ENCODE peak calls at places on chromosomes 7 and 10, in eight cellular contexts. R is naive thymus-derived CD8-positive, alpha-beta T cell; Q is activated T-cell treated with anti-CD3 and anti-CD28 coated beads, Interleukin-2, amount 50 U/mL, for 72 hours; A is cardiac muscle cell; B is iPS DF 19.7; P is DMS153; U is MCF 10A; F is SHP77. K is an unnamed sample.

GRCh38 chr10:3791974-3792633 is 7.1 kb upstream of the KLF6 start:
- DNase-seq in R (no peak), Q (no peak), A (no peak), B (no peak), P (no peak), U (no peak), F (no peak), K (no peak)

GRCh38 chr7:979886-980571 is 3.0 kb upstream of the CYP2W1 start:
- DNase-seq in R (no peak), Q (no peak), A (no peak), B (no peak), P (no peak), U (no peak), F (peak), K (no peak)

GRCh38 chr10:110495731-110496552 is 1.8 kb upstream of the DUSP5 start:
- DNase-seq in R (peak), Q (peak), A (no peak), B (no peak), P (no peak), U (peak), F (no peak), K (no peak)

GRCh38 chr7:29877196-29877595 is 70.9 kb downstream of the WIPF3 start:
- DNase-seq in R (no peak), Q (no peak), A (no peak), B (no peak), P (peak), U (no peak), F (no peak), K (no peak)

GRCh38 chr7:2223321-2223720 is 9.4 kb downstream of the MAD1L1 start:
- DNase-seq in R (no peak), Q (no peak), A (no peak), B (no peak), P (no peak), U (no peak), F (no peak), K (no peak)

GRCh38 chr10:24259365-24260125 is 50.6 kb downstream of the KIAA1217 start:
- DNase-seq in R (no peak), Q (no peak), A (no peak), B (no peak), P (no peak), U (peak), F (no peak), K (no peak)

GRCh38 chr7:65798111-65799075 is 74.5 kb upstream of the VKORC1L1 start:
- DNase-seq in R (no peak), Q (no peak), A (no peak), B (no peak), P (no peak), U (peak), F (no peak), K (no peak)

GRCh38 chr7:95865716-95866371 is 93.5 kb downstream of the DYNC1I1 start:
- DNase-seq in R (no peak), Q (no peak), A (peak), B (no peak), P (no peak), U (peak), F (peak), K (no peak)

GRCh38 chr7:157886711-157887110 is 549.9 kb downstream of the DNAJB6 start:
- DNase-seq in R (no peak), Q (no peak), A (no peak), B (no peak), P (no peak), U (no peak), F (no peak), K (no peak)

GRCh38 chr10:64350665-64351064 is 829.5 kb downstream of the REEP3 start:
- DNase-seq in R (no peak), Q (no peak), A (no peak), B (no peak), P (no peak), U (no peak), F (no peak), K (no peak)

GRCh38 chr7:155356323-155357105 is 58.8 kb downstream of the INSIG1 start:
- DNase-seq in R (no peak), Q (no peak), A (peak), B (no peak), P (peak), U (peak), F (peak), K (no peak)

GRCh38 chr7:129762387-129762969 is 151.0 kb downstream of the NRF1 start:
- DNase-seq in R (no peak), Q (no peak), A (no peak), B (no peak), P (no peak), U (no peak), F (no peak), K (no peak)

GRCh38 chr7:30987178-30987577 is 23.4 kb downstream of the GHRHR start:
- DNase-seq in R (no peak), Q (no peak), A (no peak), B (no peak), P (no peak), U (no peak), F (no peak), K (no peak)

GRCh38 chr7:75534727-75535307 is 42.7 kb downstream of the SPDYE5 start:
- DNase-seq in R (no peak), Q (no peak), A (no peak), B (no peak), P (no peak), U (peak), F (no peak), K (no peak)

GRCh38 chr10:24513155-24513554 is 210.5 kb downstream of the ARHGAP21 start:
- DNase-seq in R (no peak), Q (no peak), A (no peak), B (no peak), P (no peak), U (peak), F (no peak), K (no peak)

GRCh38 chr10:12589789-12590188 is 240.4 kb downstream of the CAMK1D start:
- DNase-seq in R (no peak), Q (no peak), A (no peak), B (no peak), P (no peak), U (no peak), F (no peak), K (no peak)

K was measured in NCI-H1092.